ENCODE peak calls at places on chromosome 11, in five cellular contexts. One of them, this sample, is unnamed.

GRCh38 chr11:82185925-82186324 is 547.7 kb downstream of the FAM181B start:
- ATAC-seq in stimulated activated naive CD8-positive, alpha-beta T cell treated with anti-CD3 and anti-CD28 coated beads, Interleukin-15, amount 100 ng/mL, for 72 hours: no peak
- ATAC-seq in naive thymus-derived CD4-positive, alpha-beta T cell: no peak
- ATAC-seq in CD4-positive, CD25-positive, alpha-beta regulatory T cell: no peak
- ATAC-seq in A549: no peak
- ATAC-seq in this sample: no peak

GRCh38 chr11:67468835-67469811 is at the start of gene TMEM134:
- ATAC-seq in stimulated activated naive CD8-positive, alpha-beta T cell treated with anti-CD3 and anti-CD28 coated beads, Interleukin-15, amount 100 ng/mL, for 72 hours: peak
- ATAC-seq in naive thymus-derived CD4-positive, alpha-beta T cell: peak
- ATAC-seq in CD4-positive, CD25-positive, alpha-beta regulatory T cell: peak
- ATAC-seq in A549: peak
- ATAC-seq in this sample: peak

GRCh38 chr11:1263036-1263435 is 40.2 kb downstream of the MUC5B start:
- ATAC-seq in stimulated activated naive CD8-positive, alpha-beta T cell treated with anti-CD3 and anti-CD28 coated beads, Interleukin-15, amount 100 ng/mL, for 72 hours: peak
- ATAC-seq in naive thymus-derived CD4-positive, alpha-beta T cell: peak
- ATAC-seq in CD4-positive, CD25-positive, alpha-beta regulatory T cell: peak
- ATAC-seq in A549: peak
- ATAC-seq in this sample: peak

GRCh38 chr11:77230878-77231605 is 70.4 kb downstream of the GDPD4 start:
- ATAC-seq in stimulated activated naive CD8-positive, alpha-beta T cell treated with anti-CD3 and anti-CD28 coated beads, Interleukin-15, amount 100 ng/mL, for 72 hours: no peak
- ATAC-seq in naive thymus-derived CD4-positive, alpha-beta T cell: no peak
- ATAC-seq in CD4-positive, CD25-positive, alpha-beta regulatory T cell: no peak
- ATAC-seq in A549: no peak
- ATAC-seq in this sample: no peak

GRCh38 chr11:118655486-118656190 is 23.8 kb downstream of the TREH start:
- ATAC-seq in stimulated activated naive CD8-positive, alpha-beta T cell treated with anti-CD3 and anti-CD28 coated beads, Interleukin-15, amount 100 ng/mL, for 72 hours: no peak
- ATAC-seq in naive thymus-derived CD4-positive, alpha-beta T cell: no peak
- ATAC-seq in CD4-positive, CD25-positive, alpha-beta regulatory T cell: no peak
- ATAC-seq in A549: no peak
- ATAC-seq in this sample: no peak

GRCh38 chr11:34242037-34242625 is 115.7 kb downstream of the ABTB2 start:
- ATAC-seq in stimulated activated naive CD8-positive, alpha-beta T cell treated with anti-CD3 and anti-CD28 coated beads, Interleukin-15, amount 100 ng/mL, for 72 hours: no peak
- ATAC-seq in naive thymus-derived CD4-positive, alpha-beta T cell: peak
- ATAC-seq in CD4-positive, CD25-positive, alpha-beta regulatory T cell: peak
- ATAC-seq in A549: peak
- ATAC-seq in this sample: no peak

GRCh38 chr11:116777056-116777455 is 4.3 kb upstream of the BUD13 start:
- ATAC-seq in stimulated activated naive CD8-positive, alpha-beta T cell treated with anti-CD3 and anti-CD28 coated beads, Interleukin-15, amount 100 ng/mL, for 72 hours: no peak
- ATAC-seq in naive thymus-derived CD4-positive, alpha-beta T cell: no peak
- ATAC-seq in CD4-positive, CD25-positive, alpha-beta regulatory T cell: no peak
- ATAC-seq in A549: no peak
- ATAC-seq in this sample: no peak

GRCh38 chr11:12768731-12769673 is 94.8 kb downstream of the TEAD1 start:
- ATAC-seq in stimulated activated naive CD8-positive, alpha-beta T cell treated with anti-CD3 and anti-CD28 coated beads, Interleukin-15, amount 100 ng/mL, for 72 hours: peak
- ATAC-seq in naive thymus-derived CD4-positive, alpha-beta T cell: no peak
- ATAC-seq in CD4-positive, CD25-positive, alpha-beta regulatory T cell: no peak
- ATAC-seq in A549: no peak
- ATAC-seq in this sample: peak

GRCh38 chr11:63966444-63966843 is 8.0 kb upstream of the COX8A start:
- ATAC-seq in stimulated activated naive CD8-positive, alpha-beta T cell treated with anti-CD3 and anti-CD28 coated beads, Interleukin-15, amount 100 ng/mL, for 72 hours: no peak
- ATAC-seq in naive thymus-derived CD4-positive, alpha-beta T cell: no peak
- ATAC-seq in CD4-positive, CD25-positive, alpha-beta regulatory T cell: no peak
- ATAC-seq in A549: no peak
- ATAC-seq in this sample: no peak

GRCh38 chr11:114384487-114384886 is 15.8 kb downstream of the C11orf71 start:
- ATAC-seq in stimulated activated naive CD8-positive, alpha-beta T cell treated with anti-CD3 and anti-CD28 coated beads, Interleukin-15, amount 100 ng/mL, for 72 hours: peak
- ATAC-seq in naive thymus-derived CD4-positive, alpha-beta T cell: no peak
- ATAC-seq in CD4-positive, CD25-positive, alpha-beta regulatory T cell: no peak
- ATAC-seq in A549: no peak
- ATAC-seq in this sample: peak

GRCh38 chr11:47425611-47426010 is 628 bp downstream of the PSMC3 start:
- ATAC-seq in stimulated activated naive CD8-positive, alpha-beta T cell treated with anti-CD3 and anti-CD28 coated beads, Interleukin-15, amount 100 ng/mL, for 72 hours: no peak
- ATAC-seq in naive thymus-derived CD4-positive, alpha-beta T cell: no peak
- ATAC-seq in CD4-positive, CD25-positive, alpha-beta regulatory T cell: no peak
- ATAC-seq in A549: no peak
- ATAC-seq in this sample: no peak

GRCh38 chr11:2092956-2093412 is 46.2 kb downstream of the IGF2 start:
- ATAC-seq in stimulated activated naive CD8-positive, alpha-beta T cell treated with anti-CD3 and anti-CD28 coated beads, Interleukin-15, amount 100 ng/mL, for 72 hours: peak
- ATAC-seq in naive thymus-derived CD4-positive, alpha-beta T cell: peak
- ATAC-seq in CD4-positive, CD25-positive, alpha-beta regulatory T cell: peak
- ATAC-seq in A549: no peak
- ATAC-seq in this sample: peak

GRCh38 chr11:112292785-112293407 is 32.2 kb upstream of the PLET1 start:
- ATAC-seq in stimulated activated naive CD8-positive, alpha-beta T cell treated with anti-CD3 and anti-CD28 coated beads, Interleukin-15, amount 100 ng/mL, for 72 hours: no peak
- ATAC-seq in naive thymus-derived CD4-positive, alpha-beta T cell: no peak
- ATAC-seq in CD4-positive, CD25-positive, alpha-beta regulatory T cell: no peak
- ATAC-seq in A549: no peak
- ATAC-seq in this sample: no peak

GRCh38 chr11:47378011-47378835 is at the start of gene SPI1:
- ATAC-seq in stimulated activated naive CD8-positive, alpha-beta T cell treated with anti-CD3 and anti-CD28 coated beads, Interleukin-15, amount 100 ng/mL, for 72 hours: peak
- ATAC-seq in naive thymus-derived CD4-positive, alpha-beta T cell: peak
- ATAC-seq in CD4-positive, CD25-positive, alpha-beta regulatory T cell: peak
- ATAC-seq in A549: no peak
- ATAC-seq in this sample: no peak

GRCh38 chr11:46142561-46142960 is 21.3 kb upstream of the PHF21A start:
- ATAC-seq in stimulated activated naive CD8-positive, alpha-beta T cell treated with anti-CD3 and anti-CD28 coated beads, Interleukin-15, amount 100 ng/mL, for 72 hours: no peak
- ATAC-seq in naive thymus-derived CD4-positive, alpha-beta T cell: no peak
- ATAC-seq in CD4-positive, CD25-positive, alpha-beta regulatory T cell: no peak
- ATAC-seq in A549: no peak
- ATAC-seq in this sample: no peak

GRCh38 chr11:64406221-64406946 is 47.4 kb downstream of the RPS6KA4 start:
- ATAC-seq in stimulated activated naive CD8-positive, alpha-beta T cell treated with anti-CD3 and anti-CD28 coated beads, Interleukin-15, amount 100 ng/mL, for 72 hours: no peak
- ATAC-seq in naive thymus-derived CD4-positive, alpha-beta T cell: no peak
- ATAC-seq in CD4-positive, CD25-positive, alpha-beta regulatory T cell: no peak
- ATAC-seq in A549: no peak
- ATAC-seq in this sample: no peak

GRCh38 chr11:1057806-1058205 is 16.9 kb upstream of the MUC2 start:
- ATAC-seq in stimulated activated naive CD8-positive, alpha-beta T cell treated with anti-CD3 and anti-CD28 coated beads, Interleukin-15, amount 100 ng/mL, for 72 hours: no peak
- ATAC-seq in naive thymus-derived CD4-positive, alpha-beta T cell: no peak
- ATAC-seq in CD4-positive, CD25-positive, alpha-beta regulatory T cell: no peak
- ATAC-seq in A549: no peak
- ATAC-seq in this sample: no peak

GRCh38 chr11:2891901-2892214 is 6.3 kb upstream of the CDKN1C start:
- ATAC-seq in stimulated activated naive CD8-positive, alpha-beta T cell treated with anti-CD3 and anti-CD28 coated beads, Interleukin-15, amount 100 ng/mL, for 72 hours: no peak
- ATAC-seq in naive thymus-derived CD4-positive, alpha-beta T cell: no peak
- ATAC-seq in CD4-positive, CD25-positive, alpha-beta regulatory T cell: no peak
- ATAC-seq in A549: peak
- ATAC-seq in this sample: no peak

GRCh38 chr11:44806631-44807030 is 79.9 kb downstream of the TSPAN18 start:
- ATAC-seq in stimulated activated naive CD8-positive, alpha-beta T cell treated with anti-CD3 and anti-CD28 coated beads, Interleukin-15, amount 100 ng/mL, for 72 hours: no peak
- ATAC-seq in naive thymus-derived CD4-positive, alpha-beta T cell: no peak
- ATAC-seq in CD4-positive, CD25-positive, alpha-beta regulatory T cell: no peak
- ATAC-seq in A549: no peak
- ATAC-seq in this sample: no peak

GRCh38 chr11:133136376-133136775 is 395.9 kb downstream of the OPCML start:
- ATAC-seq in stimulated activated naive CD8-positive, alpha-beta T cell treated with anti-CD3 and anti-CD28 coated beads, Interleukin-15, amount 100 ng/mL, for 72 hours: no peak
- ATAC-seq in naive thymus-derived CD4-positive, alpha-beta T cell: no peak
- ATAC-seq in CD4-positive, CD25-positive, alpha-beta regulatory T cell: no peak
- ATAC-seq in A549: no peak
- ATAC-seq in this sample: no peak

GRCh38 chr11:120517390-120518315 is 6.1 kb downstream of the GRIK4 start:
- ATAC-seq in stimulated activated naive CD8-positive, alpha-beta T cell treated with anti-CD3 and anti-CD28 coated beads, Interleukin-15, amount 100 ng/mL, for 72 hours: no peak
- ATAC-seq in naive thymus-derived CD4-positive, alpha-beta T cell: no peak
- ATAC-seq in CD4-positive, CD25-positive, alpha-beta regulatory T cell: no peak
- ATAC-seq in A549: no peak
- ATAC-seq in this sample: no peak